ENCODE peak calls at places on chromosomes 4 and X, in seven cellular contexts. Q is RWPE2, G is uterus, M is cardiac muscle cell, J is A673, K is WERI-Rb-1, N is right lobe of liver. E is an unnamed sample.

GRCh38 chr4:118775405-118775804 is 60.5 kb downstream of the SEC24D start:
- DNase-seq in G (no peak), M (no peak), Q (no peak), N (no peak), J (no peak), K (no peak), E (no peak)

GRCh38 chr4:154076921-154077320 is 288.0 kb upstream of the SFRP2 start:
- DNase-seq in G (no peak), N (no peak), K (no peak), Q (no peak), M (no peak), J (no peak), E (no peak)

GRCh38 chrX:67544281-67544680 is 460 bp downstream of the AR start:
- DNase-seq in N (no peak), K (no peak), J (no peak), M (peak; percentile 40), Q (no peak), G (peak; percentile 21), E (no peak)

GRCh38 chr4:8838296-8838695 is 33.3 kb downstream of the HMX1 start:
- DNase-seq in M (no peak), J (no peak), Q (no peak), N (peak; percentile 7), K (peak; percentile 0), G (no peak), E (no peak)

GRCh38 chr4:40238700-40239548 is 42.1 kb downstream of the RHOH start:
- DNase-seq in Q (no peak), M (no peak), N (no peak), G (no peak), K (no peak), J (peak; percentile 67), E (no peak)

GRCh38 chr4:2786152-2786671 is 6.7 kb upstream of the SH3BP2 start:
- DNase-seq in M (no peak), J (no peak), G (no peak), K (no peak), Q (no peak), N (peak; percentile 49), E (peak; percentile 35)

GRCh38 chr4:108139089-108139488 is 29.6 kb downstream of the LEF1 start:
- DNase-seq in G (no peak), M (no peak), Q (no peak), N (no peak), J (no peak), K (no peak), E (no peak)

GRCh38 chr4:152045781-152046571 is 285.2 kb upstream of the GATB start:
- DNase-seq in Q (no peak), N (no peak), J (peak; percentile 29), M (peak; percentile 79), K (peak; percentile 83), G (no peak), E (no peak)

GRCh38 chr4:155197757-155198156 is 10.7 kb upstream of the NPY2R start:
- DNase-seq in Q (no peak), G (no peak), N (no peak), M (no peak), K (no peak), J (no peak), E (no peak)

GRCh38 chr4:120066182-120066524 is 495 bp downstream of the MAD2L1 start:
- DNase-seq in N (no peak), M (peak; percentile 20), Q (no peak), G (no peak), J (no peak), K (no peak), E (no peak)

GRCh38 chr4:26342328-26343040 is 21.7 kb downstream of the RBPJ start:
- DNase-seq in M (peak; percentile 31), G (no peak), K (no peak), J (peak; percentile 20), Q (no peak), N (no peak), E (no peak)

GRCh38 chr4:163473130-163473529 is 424 bp downstream of the TKTL2 start:
- DNase-seq in G (no peak), M (no peak), K (no peak), J (no peak), Q (no peak), N (no peak), E (no peak)

GRCh38 chr4:3826247-3827172 is 60.3 kb downstream of the ADRA2C start:
- DNase-seq in K (no peak), G (no peak), Q (no peak), J (no peak), N (no peak), M (no peak), E (no peak)

GRCh38 chr4:5212255-5213032 is 161.2 kb downstream of the STK32B start:
- DNase-seq in N (no peak), M (no peak), Q (no peak), K (no peak), G (no peak), J (peak; percentile 53), E (no peak)

GRCh38 chr4:106263594-106264330 is 52.2 kb downstream of the TBCK start:
- DNase-seq in K (no peak), J (no peak), N (no peak), Q (no peak), G (no peak), M (no peak), E (no peak)

GRCh38 chr4:128155874-128156456 is 94.9 kb downstream of the LARP1B start:
- DNase-seq in K (no peak), N (no peak), Q (no peak), J (no peak), M (no peak), G (no peak), E (no peak)

GRCh38 chrX:111759676-111760075 is 78.7 kb downstream of the ALG13 start:
- DNase-seq in Q (no peak), N (no peak), M (no peak), J (no peak), G (no peak), K (no peak), E (peak; percentile 55)

GRCh38 chr4:46329118-46329976 is 60.6 kb downstream of the GABRA2 start:
- DNase-seq in G (no peak), M (peak; percentile 67), N (no peak), K (peak; percentile 68), Q (no peak), J (peak; percentile 66), E (no peak)

GRCh38 chrX:119693032-119693995 is at the start of gene SEPTIN6:
- DNase-seq in N (peak; percentile 67), Q (peak; percentile 58), M (peak; percentile 85), K (peak; percentile 66), J (peak; percentile 89), G (peak; percentile 64), E (peak; percentile 47)

GRCh38 chrX:119695535-119696050 is 2.6 kb upstream of the SEPTIN6 start:
- DNase-seq in G (no peak), N (no peak), Q (no peak), M (no peak), K (no peak), J (no peak), E (no peak)

GRCh38 chrX:119693996-119694451 is 1.1 kb upstream of the SEPTIN6 start:
- DNase-seq in G (no peak), M (peak; percentile 39), Q (no peak), J (no peak), N (no peak), K (no peak), E (no peak)

GRCh38 chrX:119696251-119696890 is 3.4 kb upstream of the SEPTIN6 start:
- DNase-seq in G (no peak), Q (no peak), M (no peak), K (no peak), N (no peak), J (no peak), E (no peak)

DNA sequence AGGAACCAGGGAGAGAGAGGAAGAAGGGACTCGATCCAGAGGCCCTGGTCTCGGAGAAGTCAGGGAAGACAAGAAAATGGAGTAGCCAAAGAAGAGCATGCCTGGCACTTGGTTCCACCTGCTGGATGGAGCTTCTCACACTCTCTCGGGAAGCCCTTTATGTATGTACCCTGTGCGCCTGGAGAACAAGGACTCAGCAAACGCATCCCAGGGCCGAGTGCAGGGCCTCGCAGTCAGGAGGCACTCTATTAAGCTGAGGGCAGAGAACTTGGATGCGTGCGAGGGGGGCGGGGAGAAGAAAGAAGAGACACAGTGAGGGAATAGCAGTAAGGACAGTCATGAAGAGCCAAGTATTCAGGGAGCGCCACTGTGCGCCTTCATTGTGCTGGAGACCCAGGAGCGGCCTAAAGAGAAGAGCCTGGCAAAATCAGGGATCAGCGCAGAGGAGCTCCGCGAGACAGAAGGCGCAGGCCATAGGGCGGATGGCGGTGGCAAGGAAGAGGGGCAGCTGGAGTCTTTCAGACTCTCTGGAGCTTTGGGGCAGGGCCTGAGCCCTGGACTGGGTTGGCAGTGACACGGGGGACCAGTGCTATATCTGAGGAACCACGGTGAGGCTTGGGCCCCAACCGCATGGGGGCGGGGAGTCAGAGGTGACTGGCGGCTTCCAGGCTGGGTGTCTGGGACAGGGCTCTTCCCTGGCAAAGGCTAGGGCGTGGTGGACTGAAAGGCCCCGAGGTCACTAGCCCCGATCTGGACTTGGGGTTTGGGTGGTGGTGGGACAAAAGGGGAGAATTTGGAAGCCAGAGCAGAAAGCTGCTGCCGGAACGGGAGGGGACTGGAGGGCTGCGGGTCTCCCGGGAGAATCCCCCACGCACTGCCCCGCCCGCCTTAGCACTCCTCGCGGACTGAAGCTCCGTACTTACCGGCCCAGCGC is 1.9 kb upstream of the SEPTIN6 start:
- DNase-seq in G (no peak), M (no peak), J (peak; percentile 20), N (no peak), Q (no peak), K (no peak), E (no peak)
- H3K27ac ChIP-seq in G (no peak overlapping the region), M (no peak overlapping the region), J (no peak overlapping the region), N (no peak overlapping the region), Q (no peak overlapping the region), K (no peak overlapping the region), E (no peak overlapping the region)

GRCh38 chrX:82230013-82230412 is 1028.1 kb downstream of the SH3BGRL start:
- DNase-seq in G (no peak), K (no peak), M (no peak), J (no peak), N (no peak), Q (no peak), E (no peak)
- TF ChIP-seq CTCF in G (no peak), K (no peak), M (no peak), J (no peak), N (peak; percentile 42), Q (no peak), E (no peak)

DNA sequence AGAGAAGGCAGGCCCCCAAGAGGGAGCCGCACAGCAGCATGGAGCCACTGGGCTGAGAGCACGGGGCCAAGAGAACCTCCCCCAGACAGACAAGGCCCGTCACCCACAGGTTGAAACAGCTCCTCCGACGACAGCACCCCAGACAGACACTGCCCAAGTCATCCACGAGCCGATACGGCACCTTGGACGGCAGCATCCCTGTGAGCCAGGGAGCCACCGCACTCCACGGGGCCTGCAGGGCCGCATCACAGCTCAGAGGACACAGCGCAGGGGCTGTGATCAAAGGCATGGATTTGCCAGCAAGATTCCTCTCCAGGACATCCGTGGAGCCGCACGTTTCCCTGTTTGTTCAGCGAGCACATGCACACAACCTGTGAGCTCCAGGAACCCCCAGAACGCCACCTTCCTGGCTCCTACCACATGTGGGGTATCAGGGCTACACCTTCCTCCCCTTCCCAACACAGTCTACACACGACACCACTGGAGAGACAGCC is 3.9 kb downstream of the CTBP1 start:
- DNase-seq in K (no peak), M (no peak), N (peak; percentile 46), G (no peak), J (no peak), Q (peak; percentile 46), E (no peak)
- H3K27ac ChIP-seq in K (no peak overlapping the region), M (no peak overlapping the region), N (no peak overlapping the region), G (no peak overlapping the region), J (peak overlapping the region; percentile 37), Q (no peak overlapping the region), E (no peak overlapping the region)

DNA sequence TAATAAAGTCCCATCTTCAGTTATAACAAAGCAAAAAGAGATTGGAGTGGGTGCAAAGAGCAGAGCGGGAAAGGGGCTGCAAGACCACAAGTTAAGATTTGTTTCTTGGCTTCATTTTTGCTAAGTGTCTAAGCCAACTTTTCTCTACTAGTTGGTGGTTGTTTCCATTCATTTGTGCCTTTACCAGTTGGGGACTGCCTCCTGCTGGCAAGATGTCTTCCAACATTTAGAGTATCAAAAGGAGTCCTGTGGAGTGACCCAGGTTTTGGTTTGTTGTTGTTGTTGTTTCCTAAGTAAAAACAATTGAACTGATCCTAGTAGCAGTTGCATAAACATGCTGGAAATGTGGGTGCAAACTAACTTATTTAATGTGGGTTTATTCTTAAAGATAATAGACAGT is 121.1 kb downstream of the SPATA18 start:
- DNase-seq in M (no peak), N (no peak), G (no peak), Q (no peak), J (no peak), K (no peak), E (no peak)
- TF ChIP-seq CTCF in M (peak; percentile 31), N (no peak), G (no peak), Q (no peak), J (peak; percentile 20), K (peak; percentile 45), E (no peak)